ENCODE peak calls at places on chromosomes 3 and 15, in ten cellular contexts. I is CD4-positive, alpha-beta T cell; M is HFF-Myc; F is adrenal gland; Z is AG09319; W is bronchial epithelial cell; J is MCF 10A; Q is glutamatergic neuron; Y is WTC11; G is heart left ventricle. A is an unnamed sample.

GRCh38 chr15:92906563-92907081 is 6.5 kb downstream of the CHD2 start:
- DNase-seq in I (peak), M (no peak), F (no peak), Z (no peak), W (peak), J (peak), Q (no peak), Y (no peak), G (no peak), A (no peak)

GRCh38 chr15:97446138-97446537 is 514.4 kb upstream of the ARRDC4 start:
- DNase-seq in I (no peak), M (no peak), F (no peak), Z (no peak), W (no peak), J (no peak), Q (peak), Y (peak), G (no peak), A (no peak)

GRCh38 chr3:30649572-30650310 is 43.3 kb downstream of the TGFBR2 start:
- DNase-seq in I (no peak), M (no peak), F (no peak), Z (no peak), W (no peak), J (no peak), Q (no peak), Y (no peak), G (no peak), A (no peak)

GRCh38 chr15:72420580-72420979 is 22.5 kb downstream of the TMEM202 start:
- DNase-seq in I (no peak), M (no peak), F (no peak), Z (no peak), W (no peak), J (no peak), Q (no peak), Y (no peak), G (no peak), A (no peak)

GRCh38 chr3:145942052-145942451 is 218.9 kb downstream of the PLOD2 start:
- DNase-seq in I (no peak), M (no peak), F (no peak), Z (no peak), W (peak), J (peak), Q (no peak), Y (no peak), G (no peak), A (no peak)

GRCh38 chr15:42549052-42549491 is 434 bp downstream of the HAUS2 start:
- DNase-seq in I (no peak), M (peak), F (no peak), Z (no peak), W (peak), J (peak), Q (peak), Y (no peak), G (no peak), A (no peak)

GRCh38 chr3:17238029-17238428 is 353.3 kb downstream of the PLCL2 start:
- DNase-seq in I (no peak), M (no peak), F (no peak), Z (peak), W (no peak), J (peak), Q (no peak), Y (peak), G (no peak), A (no peak)

GRCh38 chr3:30996467-30996866 is 102.0 kb upstream of the GADL1 start:
- DNase-seq in I (no peak), M (no peak), F (no peak), Z (no peak), W (no peak), J (no peak), Q (no peak), Y (peak), G (no peak), A (no peak)

GRCh38 chr3:154143873-154144272 is 22.7 kb downstream of the ARHGEF26 start:
- DNase-seq in I (no peak), M (no peak), F (no peak), Z (no peak), W (no peak), J (no peak), Q (no peak), Y (no peak), G (no peak), A (no peak)

GRCh38 chr15:26772588-26773484 is at the start of gene GABRB3:
- DNase-seq in I (no peak), M (no peak), F (peak), Z (no peak), W (no peak), J (no peak), Q (peak), Y (peak), G (peak), A (no peak)

GRCh38 chr3:39494781-39495180 is 27.3 kb downstream of the MOBP start:
- DNase-seq in I (no peak), M (no peak), F (no peak), Z (no peak), W (no peak), J (no peak), Q (no peak), Y (no peak), G (no peak), A (no peak)

GRCh38 chr3:155233213-155233612 is 60.3 kb downstream of the STRIT1 start:
- DNase-seq in I (no peak), M (no peak), F (peak), Z (no peak), W (peak), J (peak), Q (no peak), Y (no peak), G (peak), A (no peak)

GRCh38 chr15:57625703-57626448 is 34.2 kb downstream of the MYZAP start:
- DNase-seq in I (no peak), M (no peak), F (no peak), Z (no peak), W (no peak), J (no peak), Q (no peak), Y (no peak), G (no peak), A (no peak)

GRCh38 chr15:66099950-66100671 is 153.4 kb downstream of the MEGF11 start:
- DNase-seq in I (no peak), M (no peak), F (no peak), Z (no peak), W (no peak), J (no peak), Q (no peak), Y (no peak), G (no peak), A (peak)

GRCh38 chr3:53705774-53706173 is 140.4 kb downstream of the CHDH start:
- DNase-seq in I (no peak), M (no peak), F (no peak), Z (no peak), W (no peak), J (no peak), Q (no peak), Y (no peak), G (no peak), A (no peak)

GRCh38 chr15:64893481-64894394 is 18.0 kb upstream of the ANKDD1A start:
- DNase-seq in I (peak), M (peak), F (peak), Z (peak), W (peak), J (peak), Q (peak), Y (peak), G (peak), A (no peak)

GRCh38 chr3:150803440-150803985 is 40.5 kb upstream of the SIAH2 start:
- DNase-seq in I (no peak), M (no peak), F (no peak), Z (no peak), W (no peak), J (no peak), Q (no peak), Y (no peak), G (no peak), A (no peak)

GRCh38 chr15:31840849-31841476 is 189.4 kb upstream of the CHRNA7 start:
- DNase-seq in I (no peak), M (no peak), F (no peak), Z (no peak), W (no peak), J (peak), Q (no peak), Y (no peak), G (peak), A (no peak)

GRCh38 chr3:79917561-79917960 is 149.8 kb upstream of the ROBO1 start:
- DNase-seq in I (no peak), M (no peak), F (no peak), Z (no peak), W (no peak), J (no peak), Q (no peak), Y (no peak), G (no peak), A (no peak)

GRCh38 chr3:39752751-39753150 is 56.7 kb upstream of the MYRIP start:
- DNase-seq in I (no peak), M (no peak), F (no peak), Z (no peak), W (peak), J (peak), Q (no peak), Y (no peak), G (no peak), A (no peak)

GRCh38 chr15:81419304-81419943 is 45.4 kb upstream of the TMC3 start:
- DNase-seq in I (no peak), M (no peak), F (no peak), Z (no peak), W (peak), J (peak), Q (no peak), Y (no peak), G (no peak), A (no peak)

GRCh38 chr3:197784019-197784585 is 7.0 kb upstream of the LRCH3 start:
- DNase-seq in I (no peak), M (no peak), F (no peak), Z (no peak), W (no peak), J (no peak), Q (no peak), Y (no peak), G (no peak), A (no peak)

GRCh38 chr15:62066663-62067447 is at the start of gene C2CD4A:
- DNase-seq in I (peak), M (no peak), F (peak), Z (no peak), W (peak), J (peak), Q (peak), Y (peak), G (peak), A (no peak)

GRCh38 chr3:174295336-174295735 is 563.8 kb upstream of the NAALADL2 start:
- DNase-seq in I (no peak), M (no peak), F (no peak), Z (no peak), W (no peak), J (no peak), Q (no peak), Y (no peak), G (no peak), A (no peak)

GRCh38 chr15:100109486-100110035 is 232.2 kb downstream of the ADAMTS17 start:
- DNase-seq in I (no peak), M (no peak), F (peak), Z (no peak), W (no peak), J (no peak), Q (no peak), Y (no peak), G (peak), A (no peak)

GRCh38 chr3:187720337-187720670 is 17.9 kb upstream of the RTP2 start:
- DNase-seq in I (no peak), M (no peak), F (no peak), Z (no peak), W (no peak), J (no peak), Q (no peak), Y (no peak), G (no peak), A (no peak)

GRCh38 chr3:44885618-44886017 is 11.2 kb downstream of the TGM4 start:
- DNase-seq in I (no peak), M (peak), F (peak), Z (peak), W (peak), J (peak), Q (no peak), Y (no peak), G (no peak), A (no peak)

GRCh38 chr3:53254190-53254809 is 1.5 kb downstream of the TKT start:
- DNase-seq in I (no peak), M (no peak), F (peak), Z (no peak), W (no peak), J (peak), Q (no peak), Y (no peak), G (no peak), A (no peak)

GRCh38 chr3:125032100-125032643 is 23.6 kb downstream of the HEG1 start:
- DNase-seq in I (no peak), M (no peak), F (no peak), Z (no peak), W (no peak), J (no peak), Q (no peak), Y (no peak), G (no peak), A (no peak)

GRCh38 chr3:186093271-186093900 is 15.5 kb downstream of the ETV5 start:
- DNase-seq in I (no peak), M (no peak), F (no peak), Z (no peak), W (no peak), J (no peak), Q (no peak), Y (no peak), G (no peak), A (no peak)
- TF ChIP-seq CTCF in I (no peak), M (no peak), F (no peak), Z (no peak), W (no peak), J (no peak), Q (no peak), Y (no peak), G (no peak), A (no peak)

DNA sequence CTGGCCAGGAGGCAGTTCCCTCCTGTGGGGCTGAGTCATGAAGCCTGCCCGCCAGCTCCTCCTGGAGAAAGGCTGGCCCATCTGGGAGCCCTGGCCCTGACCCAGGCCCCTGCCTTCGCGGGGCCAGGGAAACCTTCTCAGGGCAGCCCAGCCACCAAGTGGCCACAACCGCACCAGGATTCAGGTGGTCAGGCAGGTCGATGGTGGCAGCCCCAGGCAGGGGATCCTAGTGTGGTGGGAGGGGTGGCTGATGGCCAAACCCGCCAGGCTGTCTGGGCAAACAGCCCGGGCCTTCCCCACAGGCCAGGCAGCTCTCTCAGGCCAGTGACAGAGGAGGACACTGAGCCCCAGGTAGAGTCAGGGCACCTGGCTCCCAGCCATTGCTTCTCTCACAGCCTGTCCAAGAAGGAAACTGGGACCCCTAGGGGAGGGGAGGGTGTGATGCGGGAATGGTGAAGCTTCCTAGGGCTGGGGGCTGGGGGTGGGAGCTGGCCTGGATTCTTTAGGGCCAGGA is 1.2 kb downstream of the TWF2 start:
- DNase-seq in I (no peak), M (peak), F (peak), Z (no peak), W (peak), J (peak), Q (no peak), Y (no peak), G (peak), A (peak)
- TF ChIP-seq CTCF in I (no peak), M (no peak), F (no peak), Z (peak), W (no peak), J (no peak), Q (peak), Y (no peak), G (no peak), A (peak)

GRCh38 chr3:111859974-111860859 is 1.2 kb downstream of the PHLDB2 start:
- DNase-seq in I (peak), M (peak), F (peak), Z (peak), W (peak), J (peak), Q (peak), Y (peak), G (peak), A (no peak)
- TF ChIP-seq CTCF in I (no peak), M (peak), F (peak), Z (peak), W (peak), J (peak), Q (no peak), Y (no peak), G (peak), A (peak)

DNA sequence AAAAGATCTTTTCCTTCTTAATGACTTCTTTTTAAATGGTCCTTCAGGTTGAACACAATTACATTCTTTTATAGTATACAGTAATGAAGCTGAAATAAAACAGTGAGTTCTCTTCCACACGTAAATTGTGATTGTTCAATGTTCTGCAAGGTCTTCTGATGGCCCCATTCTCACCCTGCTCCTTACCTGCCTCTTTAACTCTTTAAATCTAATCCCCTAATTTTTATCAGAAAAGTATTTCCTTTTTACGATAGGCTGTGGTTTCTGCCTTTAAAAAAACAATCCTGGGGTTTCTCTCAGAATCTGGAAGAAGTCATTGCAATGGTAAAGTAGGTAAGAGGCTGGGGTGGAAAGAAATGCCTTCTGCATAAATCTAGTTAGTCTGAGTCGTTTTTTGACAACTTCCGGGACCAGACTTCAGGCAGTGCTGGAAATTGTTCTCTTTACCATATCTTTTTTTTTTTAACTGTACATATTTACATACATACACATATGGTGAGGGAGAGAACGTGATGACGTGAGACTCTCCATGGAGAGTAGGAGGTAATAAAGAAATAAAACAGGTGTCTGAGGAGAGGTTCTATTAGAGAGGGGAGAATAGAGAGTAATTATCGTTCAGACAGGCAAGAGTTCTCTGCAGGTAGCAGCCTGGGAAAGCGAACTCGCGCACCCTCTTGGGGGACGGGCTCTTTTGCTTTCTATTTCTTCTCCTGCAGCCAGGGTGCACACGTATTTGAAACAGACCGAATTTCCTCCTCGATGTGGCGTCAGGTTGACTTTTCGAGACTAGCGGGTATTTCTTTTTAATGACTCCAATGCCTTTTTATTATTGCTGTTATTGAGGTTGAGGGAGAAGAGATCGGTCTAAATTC is at the start of gene SIDT1:
- DNase-seq in I (peak), M (no peak), F (peak), Z (no peak), W (peak), J (peak), Q (no peak), Y (peak), G (peak), A (no peak)
- TF ChIP-seq CTCF in I (peak), M (no peak), F (peak), Z (no peak), W (no peak), J (no peak), Q (no peak), Y (no peak), G (no peak), A (no peak)

GRCh38 chr3:172333692-172334457 is 114.4 kb downstream of the GHSR start:
- DNase-seq in I (no peak), M (no peak), F (no peak), Z (no peak), W (no peak), J (no peak), Q (no peak), Y (no peak), G (no peak), A (no peak)
- TF ChIP-seq CTCF in I (no peak), M (peak), F (no peak), Z (no peak), W (no peak), J (no peak), Q (no peak), Y (no peak), G (no peak), A (peak)

DNA sequence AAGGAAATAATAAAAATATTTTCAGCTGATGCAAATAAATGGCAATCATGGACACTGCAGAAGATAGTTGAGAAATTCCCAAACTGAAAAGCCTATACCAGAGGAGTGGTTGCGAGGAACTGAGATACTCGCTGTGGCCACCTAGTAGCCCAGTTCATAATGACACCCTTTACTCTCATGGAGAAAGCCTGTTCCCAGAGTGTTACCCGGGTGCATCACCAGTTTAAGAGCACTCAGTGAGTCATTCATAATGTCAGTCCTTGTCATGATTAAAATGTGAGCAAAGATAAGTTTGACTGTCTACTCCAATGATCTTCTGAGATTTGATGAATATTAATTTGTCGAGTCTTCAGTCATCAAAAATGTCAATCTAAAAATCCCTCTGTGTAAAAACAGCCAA is 138.4 kb upstream of the LRRC3B start:
- DNase-seq in I (no peak), M (no peak), F (no peak), Z (no peak), W (peak), J (peak), Q (peak), Y (peak), G (no peak), A (no peak)
- TF ChIP-seq CTCF in I (no peak), M (no peak), F (no peak), Z (no peak), W (no peak), J (peak), Q (peak), Y (no peak), G (no peak), A (peak)

DNA sequence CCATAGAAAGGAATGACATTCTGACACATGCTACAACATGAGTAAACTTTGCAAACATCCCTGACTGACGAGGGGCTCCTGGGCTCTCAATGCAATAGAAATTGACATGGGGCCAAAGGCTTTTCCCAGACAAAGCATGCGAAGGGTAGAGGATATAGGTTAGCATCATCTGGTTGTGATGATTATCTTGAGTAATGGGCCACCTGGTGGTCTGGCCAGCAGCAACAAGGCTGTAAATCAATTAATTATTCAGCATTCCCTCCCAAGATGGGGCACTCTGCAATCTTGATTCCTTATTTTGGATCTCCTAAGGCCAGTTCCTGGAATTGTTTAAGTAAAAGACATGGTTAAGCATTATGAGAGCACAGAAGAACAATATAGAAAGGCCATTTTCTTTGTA is 99.2 kb downstream of the AGBL1 start:
- DNase-seq in I (no peak), M (no peak), F (no peak), Z (no peak), W (no peak), J (no peak), Q (peak), Y (peak), G (no peak), A (no peak)
- TF ChIP-seq CTCF in I (no peak), M (no peak), F (no peak), Z (no peak), W (no peak), J (no peak), Q (peak), Y (peak), G (no peak), A (peak)

DNA sequence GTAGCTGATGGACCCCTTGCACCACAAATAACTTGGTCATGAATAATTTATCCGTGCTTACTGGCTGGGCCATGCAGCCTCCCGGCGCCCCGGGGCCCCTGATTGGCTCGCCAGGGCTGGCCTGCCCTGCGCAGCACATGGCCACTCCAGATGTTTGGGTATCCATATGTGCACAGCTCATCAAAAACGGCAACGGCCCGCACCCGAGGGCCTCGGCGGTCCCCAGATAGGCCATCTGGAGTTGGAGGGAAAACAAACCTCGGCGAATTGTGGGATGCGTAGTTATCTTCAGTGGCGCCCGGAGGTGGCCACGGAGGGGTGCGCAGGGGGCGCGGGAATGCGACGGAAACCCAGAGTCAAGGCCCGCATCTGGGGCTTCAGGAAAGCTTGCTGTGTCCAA is 156.5 kb downstream of the TLE3 start:
- DNase-seq in I (no peak), M (no peak), F (no peak), Z (no peak), W (no peak), J (no peak), Q (peak), Y (no peak), G (no peak), A (no peak)
- TF ChIP-seq CTCF in I (no peak), M (no peak), F (no peak), Z (no peak), W (no peak), J (no peak), Q (no peak), Y (no peak), G (no peak), A (no peak)